ENCODE peak calls at places on chromosomes 7 and 10, in four cellular contexts. One of them, this sample, is unnamed.

GRCh38 chr7:33996899-33997298 is 91.6 kb downstream of the BMPER start:
- DNase-seq in GM12892: no peak
- DNase-seq in breast epithelium: no peak
- DNase-seq in esophagus squamous epithelium: no peak
- DNase-seq in this sample: no peak

GRCh38 chr7:601573-602340 is 82.1 kb upstream of the PDGFA start:
- DNase-seq in esophagus squamous epithelium: no peak
- DNase-seq in breast epithelium: no peak
- DNase-seq in GM12892: peak
- DNase-seq in this sample: no peak

GRCh38 chr10:5502903-5503835 is 3.8 kb upstream of the CALML5 start:
- DNase-seq in GM12892: no peak
- DNase-seq in breast epithelium: peak
- DNase-seq in esophagus squamous epithelium: no peak
- DNase-seq in this sample: no peak

GRCh38 chr10:115028419-115028818 is 64.7 kb upstream of the ATRNL1 start:
- DNase-seq in GM12892: no peak
- DNase-seq in breast epithelium: no peak
- DNase-seq in esophagus squamous epithelium: no peak
- DNase-seq in this sample: no peak

GRCh38 chr7:47873767-47874166 is 74.5 kb downstream of the PKD1L1 start:
- DNase-seq in GM12892: no peak
- DNase-seq in breast epithelium: no peak
- DNase-seq in esophagus squamous epithelium: no peak
- DNase-seq in this sample: no peak

GRCh38 chr7:41835977-41836530 is 133.2 kb upstream of the INHBA start:
- DNase-seq in GM12892: no peak
- DNase-seq in breast epithelium: no peak
- DNase-seq in esophagus squamous epithelium: no peak
- DNase-seq in this sample: no peak

GRCh38 chr7:70833726-70834125 is 298.2 kb upstream of the GALNT17 start:
- DNase-seq in esophagus squamous epithelium: no peak
- DNase-seq in breast epithelium: no peak
- DNase-seq in GM12892: no peak
- DNase-seq in this sample: peak

GRCh38 chr10:31932838-31933237 is 4.2 kb upstream of the ARHGAP12 start:
- DNase-seq in esophagus squamous epithelium: no peak
- DNase-seq in GM12892: no peak
- DNase-seq in breast epithelium: no peak
- DNase-seq in this sample: no peak

DNA sequence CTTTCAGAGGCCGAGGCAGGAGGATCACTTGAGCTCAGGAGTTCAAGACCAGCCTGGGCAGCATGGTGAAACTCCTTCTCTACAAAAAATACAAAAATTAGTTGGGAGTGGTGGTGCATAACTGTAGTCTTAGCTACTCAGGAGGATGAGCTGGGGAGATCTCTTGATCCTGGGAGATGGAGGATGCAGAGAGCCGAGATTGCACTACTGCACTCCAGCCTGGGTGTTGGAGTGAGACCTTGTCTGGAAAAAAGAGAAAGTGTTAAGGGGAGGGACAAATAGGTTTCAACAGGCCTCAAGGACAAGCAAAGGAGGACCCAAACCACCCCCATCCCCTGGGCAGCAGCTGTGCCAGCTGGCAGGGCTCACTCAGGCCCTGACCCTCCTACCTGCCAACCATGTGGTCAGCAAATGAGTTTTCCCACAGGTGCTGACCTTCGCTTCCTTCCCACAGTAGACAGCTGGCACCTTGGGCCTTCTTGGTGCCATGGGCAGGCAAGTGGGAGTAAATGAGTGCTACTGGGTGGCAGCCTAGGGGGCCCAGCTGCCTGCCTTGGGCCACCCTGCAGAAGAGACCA is 5.5 kb upstream of the PNLIPRP2 start:
- DNase-seq in esophagus squamous epithelium: no peak
- DNase-seq in breast epithelium: no peak
- DNase-seq in GM12892: no peak
- DNase-seq in this sample: no peak
- TF ChIP-seq POLR2A in esophagus squamous epithelium: no peak
- TF ChIP-seq POLR2A in breast epithelium: no peak
- TF ChIP-seq POLR2A in GM12892: no peak
- TF ChIP-seq POLR2A in this sample: no peak

GRCh38 chr7:140653319-140654108 is 12.9 kb upstream of the DENND2A start:
- DNase-seq in esophagus squamous epithelium: no peak
- DNase-seq in GM12892: no peak
- DNase-seq in breast epithelium: peak
- DNase-seq in this sample: peak
- TF ChIP-seq POLR2A in esophagus squamous epithelium: no peak
- TF ChIP-seq POLR2A in GM12892: no peak
- TF ChIP-seq POLR2A in breast epithelium: no peak
- TF ChIP-seq POLR2A in this sample: no peak

GRCh38 chr10:79431891-79432831 is 13.3 kb downstream of the ZCCHC24 start:
- DNase-seq in breast epithelium: no peak
- DNase-seq in GM12892: no peak
- DNase-seq in esophagus squamous epithelium: no peak
- DNase-seq in this sample: no peak

GRCh38 chr10:79429751-79430150 is 15.7 kb downstream of the ZCCHC24 start:
- DNase-seq in GM12892: no peak
- DNase-seq in breast epithelium: no peak
- DNase-seq in esophagus squamous epithelium: no peak
- DNase-seq in this sample: no peak

GRCh38 chr10:79430946-79431345 is 14.5 kb downstream of the ZCCHC24 start:
- DNase-seq in breast epithelium: no peak
- DNase-seq in esophagus squamous epithelium: no peak
- DNase-seq in GM12892: no peak
- DNase-seq in this sample: no peak

GRCh38 chr10:79431422-79431821 is 14.0 kb downstream of the ZCCHC24 start:
- DNase-seq in GM12892: no peak
- DNase-seq in breast epithelium: no peak
- DNase-seq in esophagus squamous epithelium: no peak
- DNase-seq in this sample: no peak

DNA sequence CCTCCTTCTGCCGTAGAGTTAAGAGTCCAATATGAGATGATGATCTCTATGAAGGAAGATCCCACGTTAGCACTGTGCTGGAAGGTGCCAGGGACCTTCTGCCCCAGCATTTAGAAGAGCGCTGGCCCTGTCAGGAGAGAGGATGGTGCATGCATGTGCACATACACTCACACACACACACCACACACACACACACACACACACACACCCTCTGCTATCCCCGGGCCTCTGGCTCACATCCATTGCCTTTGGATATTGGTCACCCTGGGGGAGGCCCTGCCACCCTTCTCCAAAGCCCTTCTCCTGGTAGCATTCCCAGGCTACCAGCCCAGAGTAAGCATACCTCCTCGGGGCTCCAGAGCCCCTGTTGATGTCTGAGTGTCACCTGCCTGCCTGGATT is 14.9 kb downstream of the ZCCHC24 start:
- DNase-seq in breast epithelium: no peak
- DNase-seq in GM12892: no peak
- DNase-seq in esophagus squamous epithelium: no peak
- DNase-seq in this sample: no peak
- TF ChIP-seq POLR2A in breast epithelium: no peak
- TF ChIP-seq POLR2A in GM12892: no peak
- TF ChIP-seq POLR2A in esophagus squamous epithelium: no peak
- TF ChIP-seq POLR2A in this sample: no peak

GRCh38 chr7:158858592-158859503 is 2.5 kb downstream of the DYNC2I1 start:
- DNase-seq in esophagus squamous epithelium: no peak
- DNase-seq in GM12892: no peak
- DNase-seq in breast epithelium: no peak
- DNase-seq in this sample: no peak
- TF ChIP-seq POLR2A in esophagus squamous epithelium: no peak
- TF ChIP-seq POLR2A in GM12892: no peak
- TF ChIP-seq POLR2A in breast epithelium: no peak
- TF ChIP-seq POLR2A in this sample: no peak

GRCh38 chr7:23183279-23184012 is 1.6 kb downstream of the NUP42 start:
- DNase-seq in esophagus squamous epithelium: no peak
- DNase-seq in GM12892: no peak
- DNase-seq in breast epithelium: no peak
- DNase-seq in this sample: no peak

GRCh38 chr7:23185980-23186379 is 4.1 kb downstream of the NUP42 start:
- DNase-seq in breast epithelium: no peak
- DNase-seq in GM12892: no peak
- DNase-seq in esophagus squamous epithelium: no peak
- DNase-seq in this sample: no peak

GRCh38 chr7:23184291-23184690 is 2.4 kb downstream of the NUP42 start:
- DNase-seq in esophagus squamous epithelium: no peak
- DNase-seq in breast epithelium: no peak
- DNase-seq in GM12892: no peak
- DNase-seq in this sample: no peak

GRCh38 chr7:23184709-23185354 is 3.0 kb downstream of the NUP42 start:
- DNase-seq in esophagus squamous epithelium: no peak
- DNase-seq in GM12892: no peak
- DNase-seq in breast epithelium: no peak
- DNase-seq in this sample: peak

GRCh38 chr7:23181684-23182553 is at the start of gene NUP42:
- DNase-seq in esophagus squamous epithelium: peak
- DNase-seq in breast epithelium: peak
- DNase-seq in GM12892: peak
- DNase-seq in this sample: peak
- TF ChIP-seq POLR2A in esophagus squamous epithelium: peak
- TF ChIP-seq POLR2A in breast epithelium: peak
- TF ChIP-seq POLR2A in GM12892: peak
- TF ChIP-seq POLR2A in this sample: peak

GRCh38 chr7:105875505-105875904 is 894 bp downstream of the ATXN7L1 start:
- DNase-seq in breast epithelium: no peak
- DNase-seq in GM12892: no peak
- DNase-seq in esophagus squamous epithelium: no peak
- DNase-seq in this sample: no peak

GRCh38 chr7:105877736-105878135 is 1.3 kb upstream of the ATXN7L1 start:
- DNase-seq in breast epithelium: no peak
- DNase-seq in esophagus squamous epithelium: no peak
- DNase-seq in GM12892: no peak
- DNase-seq in this sample: no peak

GRCh38 chr7:105876964-105877601 is 684 bp upstream of the ATXN7L1 start:
- DNase-seq in breast epithelium: no peak
- DNase-seq in GM12892: no peak
- DNase-seq in esophagus squamous epithelium: no peak
- DNase-seq in this sample: peak

GRCh38 chr7:105874055-105874454 is 2.3 kb downstream of the ATXN7L1 start:
- DNase-seq in esophagus squamous epithelium: no peak
- DNase-seq in breast epithelium: no peak
- DNase-seq in GM12892: no peak
- DNase-seq in this sample: no peak

DNA sequence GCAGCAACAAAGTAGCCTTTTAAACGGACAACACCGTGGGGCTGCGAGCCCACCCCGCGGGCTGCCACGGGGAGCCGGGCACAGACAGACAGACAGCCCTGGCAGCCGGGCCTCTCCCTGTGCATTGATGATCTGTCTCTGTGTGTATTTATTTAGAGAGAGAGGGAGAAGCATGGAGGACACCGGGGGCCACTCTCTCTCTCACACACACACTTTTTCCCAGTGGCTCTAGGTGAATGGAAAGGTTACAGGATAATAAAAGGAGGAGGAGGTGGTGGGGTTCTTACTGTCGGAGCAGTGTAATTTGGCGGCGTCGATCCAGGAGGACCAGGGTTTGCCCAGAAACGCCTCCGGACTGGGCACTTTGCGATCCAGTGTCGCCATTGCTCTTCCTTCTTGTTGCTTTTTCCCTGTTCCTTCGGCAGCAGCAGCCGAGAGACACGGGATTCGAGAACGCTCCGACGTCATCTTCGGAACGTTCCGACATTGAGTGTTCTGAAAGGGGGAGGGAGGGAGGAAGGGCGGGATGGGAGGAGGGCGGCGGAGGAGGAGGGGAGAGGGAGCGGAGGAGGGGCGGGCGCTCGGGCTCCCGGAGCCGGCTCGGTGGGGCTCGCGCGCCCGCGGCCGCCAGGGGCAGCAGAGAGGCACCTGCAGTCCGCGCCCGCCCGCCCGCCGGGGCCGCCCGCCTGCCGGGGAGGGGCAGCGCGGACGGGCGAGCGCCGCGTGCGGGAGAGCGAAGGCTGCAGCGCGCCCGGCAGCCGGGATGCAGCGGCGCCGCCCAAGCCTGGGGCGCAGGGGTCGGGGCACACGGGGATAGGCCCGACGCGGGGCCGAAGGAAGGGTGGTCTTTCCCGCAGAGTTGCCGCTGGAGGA is at the start of gene ATXN7L1:
- DNase-seq in GM12892: peak
- DNase-seq in esophagus squamous epithelium: peak
- DNase-seq in breast epithelium: peak
- DNase-seq in this sample: peak
- TF ChIP-seq POLR2A in GM12892: no peak
- TF ChIP-seq POLR2A in esophagus squamous epithelium: peak
- TF ChIP-seq POLR2A in breast epithelium: peak
- TF ChIP-seq POLR2A in this sample: peak

DNA sequence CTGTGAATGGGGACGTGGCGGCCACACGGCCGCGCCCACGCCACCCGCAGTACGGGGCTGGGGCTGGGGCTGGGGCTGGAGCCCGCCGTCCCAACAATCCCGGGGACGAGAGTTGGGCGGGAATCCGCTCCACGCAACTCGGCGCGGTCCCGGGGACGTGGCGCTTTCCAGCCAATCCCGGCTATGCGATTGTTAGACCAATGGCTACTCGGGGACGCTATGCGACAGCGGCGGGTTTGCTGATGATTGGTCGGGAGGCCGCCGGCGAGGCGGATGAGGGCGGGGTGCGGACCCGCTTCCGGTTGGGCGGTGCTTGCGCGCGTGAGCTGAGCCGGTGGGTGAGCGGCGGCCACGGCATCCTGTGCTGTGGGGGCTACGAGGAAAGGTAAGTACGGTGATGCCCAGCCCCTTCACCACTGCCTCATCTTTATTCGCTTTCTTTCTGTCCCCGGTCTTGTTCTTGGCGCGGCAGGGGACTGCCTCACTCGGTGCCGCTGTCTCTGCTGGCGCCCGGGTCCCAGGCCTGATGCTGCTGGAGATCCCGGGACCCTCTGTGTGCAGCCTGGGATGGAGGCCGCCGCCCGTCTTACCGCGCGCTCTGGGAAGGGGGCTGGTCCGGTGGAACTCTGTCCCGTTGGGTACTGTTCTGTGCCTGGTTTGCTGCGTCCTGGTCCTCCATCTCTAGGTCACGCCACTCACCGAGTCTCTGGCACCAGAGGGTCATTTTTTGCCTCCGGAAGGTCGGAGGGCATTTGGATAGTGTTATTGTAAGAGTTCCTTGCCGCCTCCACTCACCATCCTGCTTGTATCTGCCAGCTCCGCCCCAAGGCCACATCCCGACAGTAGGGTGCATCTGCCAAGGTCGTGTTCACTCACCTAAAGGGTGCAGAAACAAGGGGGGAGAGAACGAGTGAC is at the start of gene CALU:
- DNase-seq in esophagus squamous epithelium: peak
- DNase-seq in GM12892: peak
- DNase-seq in breast epithelium: peak
- DNase-seq in this sample: peak
- TF ChIP-seq POLR2A in esophagus squamous epithelium: peak
- TF ChIP-seq POLR2A in GM12892: peak
- TF ChIP-seq POLR2A in breast epithelium: peak
- TF ChIP-seq POLR2A in this sample: peak